ENCODE peak calls at places on chromosomes 12 and 14, in seven cellular contexts. Z, C, D, A, B, O and R are unnamed samples.

GRCh38 chr12:3601466-3602150 is 110.6 kb downstream of the PRMT8 start:
- DNase-seq in Z (no peak), C (no peak), D (peak; percentile 35), A (no peak), B (no peak), O (no peak), R (no peak)

GRCh38 chr14:71754422-71755095 is 177.7 kb upstream of the RGS6 start:
- DNase-seq in Z (no peak), C (no peak), D (no peak), A (peak; percentile 57), B (no peak), O (no peak), R (no peak)

GRCh38 chr12:64323476-64324225 is 66.9 kb downstream of the C12orf56 start:
- DNase-seq in Z (no peak), C (no peak), D (no peak), A (no peak), B (no peak), O (no peak), R (no peak)

GRCh38 chr12:43551271-43551970 is 582 bp downstream of the ADAMTS20 start:
- DNase-seq in Z (peak; percentile 42), C (no peak), D (no peak), A (peak; percentile 57), B (no peak), O (no peak), R (no peak)

GRCh38 chr12:75526655-75527511 is 15.5 kb upstream of the KRR1 start:
- DNase-seq in Z (no peak), C (no peak), D (no peak), A (peak; percentile 45), B (peak; percentile 71), O (no peak), R (no peak)

GRCh38 chr14:50795127-50795526 is 35.8 kb downstream of the NIN start:
- DNase-seq in Z (no peak), C (no peak), D (no peak), A (no peak), B (no peak), O (no peak), R (no peak)

GRCh38 chr12:121131941-121132341 is 735 bp upstream of the P2RX7 start:
- DNase-seq in Z (no peak), C (no peak), D (no peak), A (no peak), B (no peak), O (no peak), R (no peak)

GRCh38 chr14:69612014-69612758 is 790 bp downstream of the SUSD6 start:
- DNase-seq in Z (no peak), C (peak; percentile 28), D (peak; percentile 73), A (no peak), B (no peak), O (peak; percentile 54), R (peak; percentile 26)

GRCh38 chr14:28102814-28103213 is 663.8 kb upstream of the FOXG1 start:
- DNase-seq in Z (no peak), C (no peak), D (no peak), A (no peak), B (no peak), O (no peak), R (no peak)

GRCh38 chr14:27123162-27123561 is 525.3 kb upstream of the NOVA1 start:
- DNase-seq in Z (no peak), C (no peak), D (no peak), A (no peak), B (no peak), O (no peak), R (no peak)

GRCh38 chr14:52279405-52279804 is 11.9 kb downstream of the PTGDR start:
- DNase-seq in Z (no peak), C (no peak), D (no peak), A (no peak), B (no peak), O (no peak), R (no peak)

GRCh38 chr14:68460541-68460940 is 332.3 kb downstream of the ZFP36L1 start:
- DNase-seq in Z (no peak), C (no peak), D (no peak), A (no peak), B (no peak), O (no peak), R (peak; percentile 70)

GRCh38 chr14:22432348-22432976 is 156.6 kb downstream of the DAD1 start:
- DNase-seq in Z (no peak), C (peak; percentile 62), D (no peak), A (no peak), B (peak; percentile 74), O (no peak), R (peak; percentile 16)

GRCh38 chr14:46999661-47000060 is 348.1 kb upstream of the RPL10L start:
- DNase-seq in Z (no peak), C (no peak), D (no peak), A (no peak), B (no peak), O (no peak), R (no peak)

GRCh38 chr12:66493841-66494240 is 185.0 kb downstream of the GRIP1 start:
- DNase-seq in Z (no peak), C (no peak), D (no peak), A (no peak), B (no peak), O (no peak), R (no peak)

GRCh38 chr12:67925077-67925476 is 64.2 kb upstream of the IFNG-AS1 start:
- DNase-seq in Z (no peak), C (no peak), D (no peak), A (no peak), B (no peak), O (no peak), R (no peak)

GRCh38 chr12:106276032-106276728 is 26.4 kb upstream of the TCP11L2 start:
- DNase-seq in Z (no peak), C (no peak), D (no peak), A (no peak), B (no peak), O (no peak), R (no peak)

GRCh38 chr12:93176166-93176565 is 201.6 kb upstream of the NUDT4 start:
- DNase-seq in Z (no peak), C (no peak), D (no peak), A (no peak), B (no peak), O (no peak), R (no peak)

GRCh38 chr12:28425531-28425930 is 235.3 kb downstream of the CCDC91 start:
- DNase-seq in Z (no peak), C (no peak), D (no peak), A (no peak), B (no peak), O (no peak), R (no peak)

GRCh38 chr12:28421374-28421773 is 231.1 kb downstream of the CCDC91 start:
- DNase-seq in Z (no peak), C (no peak), D (no peak), A (no peak), B (no peak), O (no peak), R (no peak)

GRCh38 chr12:28424965-28425364 is 234.7 kb downstream of the CCDC91 start:
- DNase-seq in Z (no peak), C (peak; percentile 26), D (no peak), A (no peak), B (no peak), O (no peak), R (no peak)

DNA sequence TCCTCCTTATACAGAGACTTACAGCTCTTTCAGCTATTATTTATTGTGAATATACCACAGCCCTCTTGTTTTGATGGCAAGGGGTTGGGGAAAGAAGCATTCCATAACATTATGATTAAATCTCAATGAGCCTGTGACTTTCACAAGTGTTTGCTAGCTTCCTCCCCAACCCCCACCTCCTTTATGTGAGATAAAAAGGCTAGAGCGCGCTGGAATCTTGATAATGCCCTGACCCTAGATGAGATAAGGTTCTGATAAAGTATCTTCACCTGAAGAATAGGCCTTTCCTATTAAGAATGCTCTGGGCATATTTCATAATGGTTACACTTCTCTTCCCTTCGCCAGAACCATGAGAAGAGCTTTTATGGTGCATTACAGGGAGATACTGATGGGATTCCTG is 236.8 kb downstream of the CCDC91 start:
- DNase-seq in Z (no peak), C (no peak), D (no peak), A (no peak), B (no peak), O (no peak), R (no peak)
- H3K27ac ChIP-seq in Z (no peak overlapping the region), C (no peak overlapping the region), D (no peak overlapping the region), A (no peak overlapping the region), B (no peak overlapping the region), O (no peak overlapping the region), R (no peak overlapping the region)

DNA sequence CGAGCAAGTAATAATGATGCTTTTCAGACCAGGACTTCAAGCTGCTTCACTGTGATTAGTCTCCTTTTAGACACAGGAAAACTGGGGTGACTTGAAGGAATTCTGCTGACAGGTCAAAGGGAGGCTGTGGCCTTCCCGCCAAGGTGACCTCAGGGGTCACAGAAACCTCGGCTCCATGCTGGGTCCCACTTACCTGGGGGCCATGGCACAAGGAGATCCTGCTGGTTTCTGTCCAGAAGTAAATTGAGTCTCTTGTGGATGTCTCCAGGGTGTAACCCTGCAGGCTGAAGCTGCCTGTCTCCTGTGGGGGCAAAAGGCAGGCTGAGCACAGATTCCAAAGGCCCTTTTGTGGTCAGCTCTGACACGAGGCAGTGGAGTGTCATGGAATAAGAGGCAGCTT is 138.7 kb upstream of the MED13L start:
- DNase-seq in Z (no peak), C (no peak), D (no peak), A (no peak), B (no peak), O (no peak), R (no peak)
- H3K27ac ChIP-seq in Z (no peak overlapping the region), C (no peak overlapping the region), D (no peak overlapping the region), A (no peak overlapping the region), B (no peak overlapping the region), O (no peak overlapping the region), R (no peak overlapping the region)

GRCh38 chr12:1591543-1591942 is 2.8 kb downstream of the FBXL14 start:
- DNase-seq in Z (no peak), C (no peak), D (no peak), A (no peak), B (no peak), O (no peak), R (no peak)

GRCh38 chr12:1593232-1594044 is 943 bp downstream of the FBXL14 start:
- DNase-seq in Z (peak; percentile 81), C (peak; percentile 29), D (peak; percentile 82), A (peak; percentile 75), B (no peak), O (peak; percentile 78), R (no peak)

GRCh38 chr12:1594045-1594294 is 411 bp downstream of the FBXL14 start:
- DNase-seq in Z (peak; percentile 81), C (peak; percentile 58), D (peak; percentile 88), A (peak; percentile 65), B (no peak), O (peak; percentile 81), R (peak; percentile 40)

GRCh38 chr12:1591029-1591428 is 3.4 kb downstream of the FBXL14 start:
- DNase-seq in Z (no peak), C (no peak), D (no peak), A (no peak), B (no peak), O (no peak), R (no peak)

GRCh38 chr12:1592444-1593231 is 1.7 kb downstream of the FBXL14 start:
- DNase-seq in Z (peak; percentile 81), C (no peak), D (no peak), A (peak; percentile 62), B (no peak), O (peak; percentile 47), R (no peak)
- H3K27ac ChIP-seq in Z (peak overlapping the region; percentile 83), C (peak overlapping the region; percentile 39), D (peak overlapping the region; percentile 74), A (no peak overlapping the region), B (peak overlapping the region; percentile 24), O (peak overlapping the region; percentile 83), R (peak overlapping the region; percentile 92)

DNA sequence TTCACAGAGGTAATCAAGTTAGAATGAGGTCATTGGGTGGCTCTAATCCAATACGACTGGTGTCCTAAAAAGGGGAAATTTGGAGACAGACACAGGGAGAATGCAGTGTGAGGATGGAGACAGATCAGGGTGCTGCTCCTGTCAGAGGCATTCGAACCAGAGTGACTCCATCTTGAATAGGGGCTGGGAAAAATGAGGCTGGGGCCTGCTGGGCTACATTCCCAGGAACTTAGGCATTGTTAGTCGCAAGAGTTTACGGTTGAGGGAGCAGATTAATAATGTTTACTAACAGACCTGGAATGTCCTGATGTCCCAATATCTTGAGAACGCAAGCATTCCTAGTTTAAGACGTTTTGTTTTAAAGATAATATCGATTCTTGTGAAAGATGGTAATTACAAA is 20.3 kb downstream of the TNFAIP2 start:
- DNase-seq in Z (no peak), C (no peak), D (no peak), A (no peak), B (no peak), O (no peak), R (no peak)
- H3K27ac ChIP-seq in Z (peak overlapping the region; percentile 18), C (no peak overlapping the region), D (no peak overlapping the region), A (no peak overlapping the region), B (no peak overlapping the region), O (no peak overlapping the region), R (no peak overlapping the region)